ENCODE peak calls at places on chromosomes 7 and 10, in ten cellular contexts. B is H1; E is BJ; D is HTR-8/SVneo; F is GDM1; K is cerebellar nuclear complex; H is central memory CD4-positive, alpha-beta T cell; G is osteocyte; T is activated B cell treated with CpG ODN at 0.5 μM for 24 hours; U is psoas muscle. Q is an unnamed sample.

GRCh38 chr10:112389147-112389822 is 15.4 kb downstream of the ACSL5 start:
- DNase-seq in B (no peak), E (peak), D (no peak), F (peak), K (no peak), H (peak), G (no peak), T (no peak), U (no peak), Q (peak)

GRCh38 chr7:30893357-30893756 is 18.3 kb upstream of the AQP1 start:
- DNase-seq in B (no peak), E (no peak), D (no peak), F (no peak), K (no peak), H (no peak), G (peak), T (no peak), U (peak), Q (peak)

GRCh38 chr10:62380002-62380401 is 5.8 kb downstream of the ZNF365 start:
- DNase-seq in B (no peak), E (peak), D (peak), F (no peak), K (no peak), H (no peak), G (no peak), T (no peak), U (no peak), Q (no peak)

GRCh38 chr7:33903770-33904679 is 1.3 kb upstream of the BMPER start:
- DNase-seq in B (peak), E (no peak), D (peak), F (no peak), K (no peak), H (no peak), G (no peak), T (no peak), U (peak), Q (peak)

GRCh38 chr7:127751062-127751722 is 99.2 kb downstream of the SND1 start:
- DNase-seq in B (no peak), E (peak), D (no peak), F (peak), K (no peak), H (no peak), G (no peak), T (no peak), U (no peak), Q (no peak)

GRCh38 chr7:4030346-4030745 is 651.7 kb upstream of the FOXK1 start:
- DNase-seq in B (no peak), E (no peak), D (no peak), F (no peak), K (no peak), H (no peak), G (peak), T (no peak), U (no peak), Q (no peak)

GRCh38 chr10:50561266-50561665 is 62.5 kb downstream of the SGMS1 start:
- DNase-seq in B (no peak), E (peak), D (no peak), F (no peak), K (no peak), H (no peak), G (no peak), T (no peak), U (no peak), Q (no peak)

GRCh38 chr7:2687338-2687869 is 598 bp upstream of the AMZ1 start:
- DNase-seq in B (peak), E (peak), D (no peak), F (no peak), K (no peak), H (no peak), G (no peak), T (no peak), U (no peak), Q (peak)

GRCh38 chr10:92656266-92656961 is 33.3 kb upstream of the HHEX start:
- DNase-seq in B (no peak), E (no peak), D (no peak), F (no peak), K (no peak), H (no peak), G (no peak), T (no peak), U (no peak), Q (no peak)

GRCh38 chr7:40057292-40057691 is 77.1 kb downstream of the MPLKIP start:
- DNase-seq in B (no peak), E (no peak), D (no peak), F (no peak), K (no peak), H (no peak), G (no peak), T (no peak), U (no peak), Q (peak)

GRCh38 chr10:1739751-1740150 is 2.4 kb upstream of the ADARB2 start:
- DNase-seq in B (no peak), E (no peak), D (no peak), F (no peak), K (no peak), H (no peak), G (no peak), T (no peak), U (no peak), Q (no peak)

GRCh38 chr7:91082854-91083495 is 181.3 kb upstream of the FZD1 start:
- DNase-seq in B (no peak), E (no peak), D (no peak), F (no peak), K (no peak), H (no peak), G (no peak), T (no peak), U (no peak), Q (no peak)

GRCh38 chr7:13874783-13875182 is 114.7 kb downstream of the ETV1 start:
- DNase-seq in B (no peak), E (no peak), D (no peak), F (no peak), K (no peak), H (peak), G (no peak), T (no peak), U (no peak), Q (no peak)

GRCh38 chr10:69961168-69961863 is 91.3 kb upstream of the MACROH2A2 start:
- DNase-seq in B (peak), E (no peak), D (no peak), F (no peak), K (no peak), H (no peak), G (peak), T (no peak), U (no peak), Q (no peak)

GRCh38 chr10:47277352-47278151 is 22.4 kb upstream of the GDF10 start:
- DNase-seq in B (no peak), E (no peak), D (no peak), F (peak), K (no peak), H (peak), G (no peak), T (no peak), U (no peak), Q (no peak)

GRCh38 chr10:69172241-69172998 is 7.6 kb upstream of the SUPV3L1 start:
- DNase-seq in B (no peak), E (peak), D (no peak), F (no peak), K (no peak), H (no peak), G (no peak), T (no peak), U (no peak), Q (no peak)

GRCh38 chr10:130027716-130028464 is 63.8 kb upstream of the EBF3 start:
- DNase-seq in B (no peak), E (no peak), D (no peak), F (no peak), K (no peak), H (no peak), G (no peak), T (no peak), U (no peak), Q (no peak)

GRCh38 chr10:76902949-76903348 is 734.7 kb downstream of the KCNMA1 start:
- DNase-seq in B (peak), E (no peak), D (peak), F (peak), K (no peak), H (no peak), G (no peak), T (no peak), U (peak), Q (peak)

GRCh38 chr10:24716295-24716694 is 7.4 kb downstream of the ARHGAP21 start:
- DNase-seq in B (no peak), E (no peak), D (no peak), F (no peak), K (no peak), H (no peak), G (no peak), T (no peak), U (no peak), Q (no peak)

GRCh38 chr7:93569189-93569588 is 5.3 kb downstream of the CALCR start:
- DNase-seq in B (no peak), E (no peak), D (no peak), F (no peak), K (no peak), H (no peak), G (no peak), T (no peak), U (no peak), Q (no peak)

GRCh38 chr10:122703483-122704448 is 4.1 kb upstream of the C10orf120 start:
- DNase-seq in B (peak), E (no peak), D (peak), F (peak), K (no peak), H (peak), G (peak), T (peak), U (peak), Q (peak)

GRCh38 chr7:149717481-149717880 is 55.9 kb downstream of the ZNF467 start:
- DNase-seq in B (peak), E (no peak), D (no peak), F (no peak), K (no peak), H (no peak), G (peak), T (no peak), U (no peak), Q (peak)

GRCh38 chr7:91941450-91941849 is 788 bp downstream of the AKAP9 start:
- DNase-seq in B (no peak), E (no peak), D (no peak), F (peak), K (no peak), H (peak), G (no peak), T (no peak), U (peak), Q (peak)